ENCODE peak calls at places on chromosomes 7 and 10, in four cellular contexts. U, W, R and C are unnamed samples. For H3K4me1, the result is how much of the 10 kb centered on the place peaks cover.

GRCh38 chr10:88544140-88544870 is 38.8 kb downstream of the RNLS start:
- DNase-seq in W (no peak), U (no peak), R (no peak), C (no peak)

GRCh38 chr7:46478046-46478445 is 557.0 kb upstream of the IGFBP3 start:
- DNase-seq in R (no peak), U (peak), W (no peak), C (no peak)

GRCh38 chr10:9613338-9613737 is 1404.3 kb upstream of the CELF2 start:
- DNase-seq in U (no peak), R (no peak), W (peak), C (no peak)

GRCh38 chr7:104341545-104341944 is 13.1 kb downstream of the LHFPL3 start:
- DNase-seq in R (peak), W (no peak), U (no peak), C (no peak)

GRCh38 chr10:17169807-17170206 is 31.7 kb downstream of the TRDMT1 start:
- DNase-seq in U (no peak), R (peak), W (no peak), C (no peak)

GRCh38 chr7:37031571-37032257 is 307.4 kb upstream of the AOAH start:
- DNase-seq in W (peak), U (peak), R (peak), C (peak)

GRCh38 chr10:29104661-29105369 is 184.1 kb upstream of the LYZL1 start:
- DNase-seq in W (no peak), R (no peak), U (no peak), C (no peak)

GRCh38 chr7:157309990-157310668 is 26.7 kb upstream of the DNAJB6 start:
- DNase-seq in W (no peak), R (no peak), U (peak), C (no peak)

GRCh38 chr10:101834341-101834740 is 9.3 kb downstream of the KCNIP2 start:
- DNase-seq in U (no peak), R (no peak), W (no peak), C (no peak)

GRCh38 chr7:94397721-94398120 is 3.0 kb downstream of the COL1A2 start:
- DNase-seq in W (no peak), U (no peak), R (no peak), C (no peak)

GRCh38 chr7:101934618-101935017 is 117.2 kb downstream of the CUX1 start:
- DNase-seq in U (no peak), R (no peak), W (no peak), C (no peak)

GRCh38 chr10:69807696-69808095 is 6.0 kb downstream of the COL13A1 start:
- DNase-seq in U (peak), W (no peak), R (no peak), C (no peak)

GRCh38 chr7:143147070-143147469 is 15.2 kb downstream of the PIP start:
- DNase-seq in R (no peak), W (no peak), U (no peak), C (no peak)

GRCh38 chr7:57202274-57202673 is 70.0 kb upstream of the ZNF479 start:
- DNase-seq in W (no peak), R (no peak), U (no peak), C (no peak)

GRCh38 chr7:1555813-1556540 is at the start of gene TMEM184A:
- DNase-seq in U (no peak), R (peak), W (peak), C (no peak)

GRCh38 chr7:47449810-47450586 is 131.9 kb downstream of the TNS3 start:
- DNase-seq in W (no peak), U (peak), R (no peak), C (no peak)

GRCh38 chr7:102018876-102019275 is 201.4 kb downstream of the CUX1 start:
- DNase-seq in W (no peak), R (no peak), U (no peak), C (no peak)

GRCh38 chr10:85665078-85665477 is 701.5 kb downstream of the GRID1 start:
- DNase-seq in R (no peak), W (no peak), U (no peak), C (no peak)

GRCh38 chr7:123673752-123674398 is 18.2 kb downstream of the LMOD2 start:
- DNase-seq in R (no peak), W (no peak), U (no peak), C (no peak)

GRCh38 chr10:46555713-46556514 is 544 bp downstream of the GPRIN2 start:
- DNase-seq in W (no peak), U (no peak), R (peak), C (no peak)

GRCh38 chr7:51024867-51025266 is 242.2 kb upstream of the GRB10 start:
- DNase-seq in R (no peak), W (no peak), U (no peak), C (peak)

GRCh38 chr7:10537764-10538163 is 435.9 kb upstream of the PHF14 start:
- DNase-seq in U (no peak), W (no peak), R (no peak), C (no peak)

GRCh38 chr10:46556515-46557318 is at the start of gene GPRIN2:
- DNase-seq in W (no peak), R (peak), U (no peak), C (no peak)

GRCh38 chr7:18455644-18456043 is 39.9 kb upstream of the HDAC9 start:
- DNase-seq in R (no peak), U (no peak), W (no peak), C (no peak)

GRCh38 chr10:119479048-119479394 is 63.5 kb downstream of the RGS10 start:
- DNase-seq in U (no peak), R (no peak), W (no peak), C (no peak)

GRCh38 chr10:71437537-71438058 is 40.9 kb downstream of the CDH23 start:
- DNase-seq in W (no peak), U (no peak), R (no peak), C (no peak)

GRCh38 chr10:86520871-86521619 is 547 bp downstream of the WAPL start:
- DNase-seq in U (peak), R (peak), W (peak), C (no peak)

GRCh38 chr7:108016841-108017775 is 14.1 kb upstream of the LAMB1 start:
- DNase-seq in U (no peak), W (peak), R (peak), C (no peak)

GRCh38 chr7:138890782-138891445 is 90.3 kb downstream of the KIAA1549 start:
- DNase-seq in W (no peak), R (peak), U (peak), C (no peak)

GRCh38 chr7:33760834-33761233 is 144.5 kb upstream of the BMPER start:
- DNase-seq in R (no peak), U (no peak), W (no peak), C (no peak)

GRCh38 chr10:78177431-78178185 is 143.9 kb downstream of the RPS24 start:
- DNase-seq in U (no peak), R (no peak), W (no peak), C (no peak)

GRCh38 chr10:78177013-78177370 is 143.3 kb downstream of the RPS24 start:
- DNase-seq in U (no peak), W (no peak), R (no peak), C (no peak)

GRCh38 chr10:78175444-78175843 is 141.8 kb downstream of the RPS24 start:
- DNase-seq in R (no peak), U (no peak), W (no peak), C (no peak)

GRCh38 chr10:78178397-78178796 is 144.7 kb downstream of the RPS24 start:
- DNase-seq in R (no peak), W (no peak), U (no peak), C (no peak)

DNA sequence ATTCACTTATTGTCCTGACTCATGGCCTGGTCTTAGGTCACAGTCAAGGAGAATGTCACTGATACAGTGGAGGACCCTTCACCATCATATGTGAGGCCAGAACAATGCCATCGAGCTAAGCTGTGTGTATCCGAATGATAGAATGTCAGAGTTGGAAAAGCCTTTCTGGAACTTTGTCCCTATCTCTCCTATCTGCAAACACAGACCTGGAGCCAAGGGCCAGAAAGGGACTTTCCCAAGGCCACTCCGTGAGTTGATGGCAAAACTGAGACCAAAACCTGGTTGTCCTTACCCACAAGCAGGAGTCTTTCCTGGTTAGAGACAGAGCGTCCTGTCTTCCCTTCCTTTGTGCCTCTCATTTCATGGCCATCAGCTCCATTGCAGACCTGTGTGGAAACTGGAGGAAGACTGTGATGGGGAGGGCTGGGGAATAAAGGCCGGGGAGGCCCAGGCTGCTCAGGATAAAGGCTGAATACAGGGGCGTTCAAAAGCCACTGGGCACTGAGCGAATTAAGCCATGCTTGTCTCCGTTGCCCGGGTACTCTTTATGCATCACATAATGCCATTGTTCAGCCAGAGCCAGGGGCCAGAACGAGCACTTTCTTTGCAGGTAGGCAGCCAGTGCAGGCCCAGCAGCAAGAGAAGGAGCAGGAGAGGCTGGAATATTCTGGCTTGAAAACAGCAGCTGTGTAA is 142.8 kb downstream of the RPS24 start:
- DNase-seq in R (no peak), W (no peak), U (no peak), C (no peak)
- H3K4me1 ChIP-seq in R (under half), W (under half), U (under half), C (under half)

DNA sequence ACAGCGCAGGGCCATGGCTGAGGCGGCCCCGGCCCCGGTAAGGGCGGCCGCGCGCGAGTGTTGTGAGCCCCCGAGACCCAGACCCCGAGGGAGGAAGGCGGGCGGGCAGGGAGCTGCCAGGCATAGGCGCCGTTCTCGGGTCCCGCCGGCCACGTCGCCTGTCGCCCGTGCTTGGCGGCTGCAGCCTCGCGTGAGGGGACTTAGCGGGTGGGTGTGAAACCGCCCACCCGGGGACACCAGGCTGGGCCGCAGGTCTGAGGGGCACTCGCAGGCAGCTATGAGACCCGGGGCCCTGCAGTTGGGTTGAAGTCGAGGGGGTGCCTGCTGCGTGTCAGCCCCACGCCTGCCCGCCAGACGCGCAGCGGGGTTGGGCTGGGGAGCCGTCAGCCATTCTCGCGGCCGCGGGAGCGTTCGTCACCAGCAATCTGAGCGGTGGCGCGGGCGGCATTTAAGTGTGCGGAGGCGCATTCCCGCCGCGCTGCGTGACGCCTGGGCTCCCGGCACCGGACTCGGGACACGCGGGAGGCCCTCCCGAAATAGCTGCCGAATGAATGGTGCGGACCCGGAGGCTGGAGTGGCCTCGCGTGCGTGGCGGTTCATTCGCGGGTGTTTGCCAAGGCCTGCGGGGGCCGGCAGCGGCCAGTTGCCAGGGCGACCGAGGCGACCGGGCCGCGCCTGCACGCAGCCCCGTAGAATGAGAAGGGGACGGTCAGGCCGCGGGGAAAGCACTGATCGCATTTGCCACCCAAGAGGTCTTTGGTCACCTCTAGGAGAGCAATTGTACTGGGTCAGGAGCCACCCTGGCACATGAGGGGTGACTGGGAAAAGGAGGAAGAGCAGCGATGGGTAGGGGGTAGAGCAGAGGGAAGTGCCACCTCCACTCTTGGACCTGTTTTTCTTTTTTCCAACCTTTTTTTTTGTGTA is 739 bp downstream of the ZNF398 start:
- DNase-seq in R (peak), U (peak), W (peak), C (peak)
- H3K4me1 ChIP-seq in R (under half), U (under half), W (under half), C (under half)

DNA sequence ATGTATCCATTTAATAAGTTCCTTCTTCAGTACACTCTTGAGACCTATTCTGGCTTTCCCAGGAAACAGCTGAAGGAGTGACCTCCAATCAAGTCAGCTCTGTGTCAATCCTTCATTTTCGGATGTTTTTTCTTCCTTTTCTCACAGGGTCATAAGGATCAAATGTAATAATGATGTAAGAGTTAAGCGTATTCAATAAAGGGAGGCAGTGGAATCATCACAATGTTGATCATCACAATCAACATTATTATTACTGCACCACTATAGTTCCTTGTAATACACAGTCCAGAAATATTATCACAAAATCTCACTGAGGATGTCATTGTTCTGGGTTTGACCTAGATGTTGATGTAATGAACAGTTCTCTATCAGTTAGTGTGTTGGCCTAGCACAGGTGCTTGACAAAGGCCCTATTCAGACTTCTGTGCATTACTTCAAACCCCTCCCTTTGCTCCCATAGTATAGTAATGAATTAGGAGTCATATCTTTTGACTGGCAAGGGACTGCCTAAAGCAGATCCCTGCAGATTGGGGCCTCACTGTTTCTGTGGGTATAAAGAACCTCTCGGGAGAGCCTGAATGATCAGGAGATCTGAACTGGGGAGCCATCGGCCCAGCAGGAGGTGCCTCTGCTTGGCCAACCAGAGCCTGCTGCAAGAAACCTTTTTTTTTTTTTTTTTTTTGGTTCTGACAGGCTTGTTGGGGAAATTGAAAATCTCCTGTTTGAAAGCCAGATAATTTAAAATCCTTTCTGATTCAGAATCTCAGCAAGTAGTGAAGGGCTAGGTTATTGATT is 100.6 kb downstream of the KAT6B start:
- DNase-seq in U (no peak), R (no peak), W (no peak), C (no peak)
- H3K4me1 ChIP-seq in U (half or more), R (under half), W (under half), C (under half)

GRCh38 chr10:32331606-32332005 is 15.4 kb downstream of the EPC1 start:
- DNase-seq in R (no peak), W (no peak), U (no peak), C (no peak)
- H3K4me1 ChIP-seq in R (under half), W (half or more), U (under half), C (under half)

GRCh38 chr10:121846555-121846954 is 81.3 kb downstream of the ATE1 start:
- DNase-seq in R (no peak), U (no peak), W (no peak), C (no peak)
- H3K4me1 ChIP-seq in R (under half), U (under half), W (under half), C (under half)